ENCODE peak calls at places on chromosomes 2 and 18, in five cellular contexts. V is HL-60; C is CD8-positive, alpha-beta T cell; F is OCI-LY7; N is substantia nigra. K is an unnamed sample.

GRCh38 chr2:38224181-38224580 is 148.2 kb upstream of the CYP1B1 start:
- DNase-seq in V (no peak), C (no peak), F (no peak), N (no peak), K (no peak)

GRCh38 chr2:68436270-68436669 is 30.8 kb downstream of the FBXO48 start:
- DNase-seq in V (no peak), C (no peak), F (no peak), N (no peak), K (no peak)

GRCh38 chr2:121648611-121649401 is 456 bp downstream of the CLASP1 start:
- DNase-seq in V (peak; percentile 49), C (peak; percentile 47), F (peak; percentile 54), N (peak; percentile 82), K (peak; percentile 44)

GRCh38 chr2:190404487-190404886 is 3.7 kb upstream of the MFSD6 start:
- DNase-seq in V (peak; percentile 72), C (no peak), F (no peak), N (no peak), K (no peak)

GRCh38 chr18:5237083-5237722 is 40.1 kb upstream of the AKAIN1 start:
- DNase-seq in V (no peak), C (no peak), F (peak; percentile 19), N (no peak), K (no peak)

GRCh38 chr2:119548516-119549120 is 4.4 kb downstream of the CFAP221 start:
- DNase-seq in V (no peak), C (no peak), F (no peak), N (no peak), K (no peak)

GRCh38 chr2:114111329-114111728 is 221.4 kb downstream of the ACTR3 start:
- DNase-seq in V (no peak), C (no peak), F (no peak), N (no peak), K (no peak)

GRCh38 chr2:226649871-226650660 is 149.6 kb downstream of the IRS1 start:
- DNase-seq in V (peak; percentile 62), C (peak; percentile 38), F (no peak), N (peak; percentile 23), K (peak; percentile 6)

GRCh38 chr2:83071914-83072313 is 1387.2 kb downstream of the SUCLG1 start:
- DNase-seq in V (no peak), C (no peak), F (no peak), N (no peak), K (no peak)

GRCh38 chr2:34447097-34447496 is 848.0 kb upstream of the FAM98A start:
- DNase-seq in V (no peak), C (no peak), F (no peak), N (no peak), K (no peak)

GRCh38 chr2:128606837-128607236 is 288.2 kb upstream of the HS6ST1 start:
- DNase-seq in V (no peak), C (no peak), F (no peak), N (no peak), K (no peak)

GRCh38 chr2:148994341-148994740 is 44.2 kb upstream of the LYPD6B start:
- DNase-seq in V (no peak), C (no peak), F (no peak), N (no peak), K (no peak)

GRCh38 chr2:206955253-206955652 is 15.9 kb downstream of the CPO start:
- DNase-seq in V (no peak), C (no peak), F (no peak), N (no peak), K (no peak)

GRCh38 chr2:27000995-27001394 is 30.6 kb downstream of the MAPRE3 start:
- DNase-seq in V (no peak), C (no peak), F (no peak), N (no peak), K (no peak)

GRCh38 chr2:110173523-110173922 is 31.3 kb downstream of the NPHP1 start:
- DNase-seq in V (no peak), C (no peak), F (no peak), N (no peak), K (no peak)

GRCh38 chr2:38863061-38863695 is 12.6 kb downstream of the DHX57 start:
- DNase-seq in V (no peak), C (no peak), F (no peak), N (no peak), K (no peak)

GRCh38 chr2:218406949-218407703 is 7.5 kb downstream of the CTDSP1 start:
- DNase-seq in V (peak; percentile 82), C (peak; percentile 68), F (no peak), N (peak; percentile 47), K (no peak)

GRCh38 chr2:37625781-37626548 is 45.5 kb downstream of the CDC42EP3 start:
- DNase-seq in V (no peak), C (peak; percentile 70), F (peak; percentile 22), N (no peak), K (no peak)

GRCh38 chr2:219772103-219772502 is 144.7 kb downstream of the SLC4A3 start:
- DNase-seq in V (no peak), C (no peak), F (no peak), N (no peak), K (no peak)

GRCh38 chr2:42128731-42129486 is 40.2 kb upstream of the EML4 start:
- DNase-seq in V (no peak), C (no peak), F (peak; percentile 58), N (no peak), K (no peak)

GRCh38 chr2:208295834-208296233 is 29.8 kb downstream of the PIKFYVE start:
- DNase-seq in V (no peak), C (no peak), F (no peak), N (no peak), K (no peak)

GRCh38 chr2:37417321-37417720 is 72.9 kb downstream of the QPCT start:
- DNase-seq in V (no peak), C (no peak), F (no peak), N (no peak), K (no peak)

GRCh38 chr2:55175254-55176093 is 56.6 kb downstream of the CLHC1 start:
- DNase-seq in V (no peak), C (no peak), F (peak; percentile 77), N (no peak), K (no peak)

GRCh38 chr2:154740360-154740759 is 41.9 kb downstream of the KCNJ3 start:
- DNase-seq in V (no peak), C (no peak), F (no peak), N (no peak), K (no peak)

GRCh38 chr2:164644036-164644700 is 22.9 kb upstream of the GRB14 start:
- DNase-seq in V (no peak), C (no peak), F (no peak), N (no peak), K (no peak)

GRCh38 chr2:215904101-215904500 is 109.2 kb downstream of the MREG start:
- DNase-seq in V (peak; percentile 28), C (no peak), F (no peak), N (no peak), K (no peak)

GRCh38 chr2:162232611-162233115 is 10.6 kb downstream of the FAP start:
- DNase-seq in V (no peak), C (no peak), F (no peak), N (no peak), K (no peak)

GRCh38 chr2:106137944-106138903 is 55.9 kb downstream of the UXS1 start:
- DNase-seq in V (no peak), C (no peak), F (no peak), N (no peak), K (no peak)

GRCh38 chr2:106140091-106140490 is 54.0 kb downstream of the UXS1 start:
- DNase-seq in V (no peak), C (no peak), F (no peak), N (no peak), K (no peak)

GRCh38 chr2:106140913-106141312 is 53.2 kb downstream of the UXS1 start:
- DNase-seq in V (no peak), C (no peak), F (no peak), N (no peak), K (no peak)

GRCh38 chr2:106138904-106139574 is 55.1 kb downstream of the UXS1 start:
- DNase-seq in V (no peak), C (no peak), F (no peak), N (no peak), K (no peak)

GRCh38 chr2:106139575-106139935 is 54.5 kb downstream of the UXS1 start:
- DNase-seq in V (no peak), C (no peak), F (no peak), N (no peak), K (no peak)
- H3K27ac ChIP-seq in V (no peak overlapping the region), C (no peak overlapping the region), F (no peak overlapping the region), N (no peak overlapping the region), K (peak overlapping the region; percentile 82)

GRCh38 chr2:31188141-31188540 is 29.2 kb downstream of the CAPN14 start:
- DNase-seq in V (no peak), C (no peak), F (no peak), N (no peak), K (no peak)
- H3K27ac ChIP-seq in V (no peak overlapping the region), C (no peak overlapping the region), F (no peak overlapping the region), N (no peak overlapping the region), K (no peak overlapping the region)

GRCh38 chr2:228541794-228542193 is 360.3 kb upstream of the SPHKAP start:
- DNase-seq in V (no peak), C (no peak), F (no peak), N (no peak), K (no peak)
- H3K27ac ChIP-seq in V (no peak overlapping the region), C (no peak overlapping the region), F (no peak overlapping the region), N (no peak overlapping the region), K (no peak overlapping the region)

GRCh38 chr18:24130494-24130893 is 8.4 kb upstream of the CABYR start:
- DNase-seq in V (no peak), C (no peak), F (no peak), N (no peak), K (no peak)

GRCh38 chr18:24128700-24129099 is 10.2 kb upstream of the CABYR start:
- DNase-seq in V (no peak), C (no peak), F (no peak), N (no peak), K (no peak)

GRCh38 chr18:24126155-24126947 is 12.5 kb upstream of the CABYR start:
- DNase-seq in V (no peak), C (no peak), F (no peak), N (no peak), K (no peak)

DNA sequence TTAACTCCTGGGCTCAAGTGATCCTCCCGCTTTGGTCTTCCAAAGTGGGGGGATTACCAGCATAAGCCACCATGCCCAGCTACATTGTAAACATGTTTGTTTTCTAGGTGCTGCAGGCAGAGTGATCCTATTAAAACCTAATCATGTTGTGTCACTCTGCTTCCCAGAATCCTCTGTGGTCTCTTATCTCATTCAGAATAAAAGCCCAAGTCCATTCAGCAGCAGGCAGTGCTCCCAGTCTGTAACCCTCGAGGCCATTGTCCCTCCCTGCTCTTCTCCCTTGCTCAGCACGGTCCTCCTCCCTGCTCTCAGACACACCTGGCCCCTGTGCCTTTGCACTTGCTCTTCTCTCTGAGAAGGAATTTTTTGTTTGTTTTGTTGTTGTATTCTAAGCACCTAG is 11.1 kb upstream of the CABYR start:
- DNase-seq in V (no peak), C (no peak), F (no peak), N (no peak), K (no peak)
- H3K27ac ChIP-seq in V (no peak overlapping the region), C (no peak overlapping the region), F (no peak overlapping the region), N (no peak overlapping the region), K (no peak overlapping the region)

DNA sequence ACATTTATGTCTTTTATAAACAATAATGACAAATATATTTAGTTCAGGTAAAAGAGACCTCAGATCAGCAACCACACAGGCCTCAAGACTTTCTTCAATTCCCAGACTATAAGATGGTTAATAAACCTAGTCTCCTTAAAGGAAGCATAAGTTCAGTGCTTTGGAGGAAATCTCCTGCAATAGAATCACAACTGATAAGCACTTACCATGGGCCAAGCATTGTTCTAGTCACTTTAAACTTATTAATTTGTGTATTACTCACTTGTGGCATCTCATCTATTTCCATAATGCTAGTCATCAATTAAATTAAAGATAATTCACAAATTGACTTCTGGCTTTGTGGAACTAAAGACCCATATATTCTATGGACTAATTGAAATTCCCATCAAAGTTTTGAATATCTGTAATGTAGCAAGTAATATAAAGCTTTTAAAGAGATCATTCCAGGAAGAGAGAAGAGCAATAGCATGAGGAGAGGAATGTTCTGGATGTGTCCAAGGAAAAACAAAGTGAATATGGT is 42.2 kb downstream of the COL3A1 start:
- DNase-seq in V (no peak), C (no peak), F (no peak), N (no peak), K (no peak)
- H3K27ac ChIP-seq in V (no peak overlapping the region), C (no peak overlapping the region), F (no peak overlapping the region), N (no peak overlapping the region), K (no peak overlapping the region)

K was measured in esophagus squamous epithelium.